ENCODE peak calls at places on chromosomes 7 and 10, in seven cellular contexts. One of them, this sample, is unnamed.
A peak's percentile ranks its signal among the peaks of the same experiment; 100 is the strongest.

GRCh38 chr10:30557884-30558283 is 71.7 kb downstream of the LYZL2 start:
- DNase-seq in naive thymus-derived CD4-positive, alpha-beta T cell: no peak
- DNase-seq in CD8-positive, alpha-beta T cell: no peak
- DNase-seq in aorta: no peak
- DNase-seq in kidney: no peak
- DNase-seq in right lobe of liver: no peak
- DNase-seq in H9: no peak
- DNase-seq in this sample: no peak

GRCh38 chr7:18573410-18574234 is 78.1 kb downstream of the HDAC9 start:
- DNase-seq in naive thymus-derived CD4-positive, alpha-beta T cell: no peak
- DNase-seq in CD8-positive, alpha-beta T cell: no peak
- DNase-seq in aorta: no peak
- DNase-seq in kidney: peak; percentile 66
- DNase-seq in right lobe of liver: no peak
- DNase-seq in H9: no peak
- DNase-seq in this sample: no peak

GRCh38 chr10:21675157-21675796 is 141.2 kb downstream of the MLLT10 start:
- DNase-seq in naive thymus-derived CD4-positive, alpha-beta T cell: peak; percentile 14
- DNase-seq in CD8-positive, alpha-beta T cell: peak; percentile 15
- DNase-seq in aorta: no peak
- DNase-seq in kidney: no peak
- DNase-seq in right lobe of liver: no peak
- DNase-seq in H9: no peak
- DNase-seq in this sample: no peak

GRCh38 chr10:133156674-133157579 is 3.1 kb upstream of the KNDC1 start:
- DNase-seq in naive thymus-derived CD4-positive, alpha-beta T cell: no peak
- DNase-seq in CD8-positive, alpha-beta T cell: no peak
- DNase-seq in aorta: no peak
- DNase-seq in kidney: no peak
- DNase-seq in right lobe of liver: no peak
- DNase-seq in H9: no peak
- DNase-seq in this sample: no peak

GRCh38 chr7:87427289-87427688 is 48.2 kb downstream of the ABCB4 start:
- DNase-seq in naive thymus-derived CD4-positive, alpha-beta T cell: no peak
- DNase-seq in CD8-positive, alpha-beta T cell: no peak
- DNase-seq in aorta: no peak
- DNase-seq in kidney: no peak
- DNase-seq in right lobe of liver: no peak
- DNase-seq in H9: no peak
- DNase-seq in this sample: no peak

GRCh38 chr7:75809396-75809795 is 4.2 kb downstream of the CCL24 start:
- DNase-seq in naive thymus-derived CD4-positive, alpha-beta T cell: no peak
- DNase-seq in CD8-positive, alpha-beta T cell: no peak
- DNase-seq in aorta: no peak
- DNase-seq in kidney: no peak
- DNase-seq in right lobe of liver: no peak
- DNase-seq in H9: no peak
- DNase-seq in this sample: no peak

GRCh38 chr10:6819301-6819700 is 239.2 kb upstream of the PRKCQ start:
- DNase-seq in naive thymus-derived CD4-positive, alpha-beta T cell: no peak
- DNase-seq in CD8-positive, alpha-beta T cell: no peak
- DNase-seq in aorta: no peak
- DNase-seq in kidney: no peak
- DNase-seq in right lobe of liver: no peak
- DNase-seq in H9: no peak
- DNase-seq in this sample: no peak

GRCh38 chr7:142807855-142808460 is 37.2 kb downstream of the PRSS2 start:
- DNase-seq in naive thymus-derived CD4-positive, alpha-beta T cell: peak; percentile 66
- DNase-seq in CD8-positive, alpha-beta T cell: no peak
- DNase-seq in aorta: no peak
- DNase-seq in kidney: no peak
- DNase-seq in right lobe of liver: no peak
- DNase-seq in H9: no peak
- DNase-seq in this sample: no peak

GRCh38 chr7:111003883-111004282 is 87.0 kb upstream of the LRRN3 start:
- DNase-seq in naive thymus-derived CD4-positive, alpha-beta T cell: no peak
- DNase-seq in CD8-positive, alpha-beta T cell: no peak
- DNase-seq in aorta: no peak
- DNase-seq in kidney: no peak
- DNase-seq in right lobe of liver: no peak
- DNase-seq in H9: no peak
- DNase-seq in this sample: no peak

GRCh38 chr7:100933735-100934134 is 15.6 kb upstream of the MUC3A start:
- DNase-seq in naive thymus-derived CD4-positive, alpha-beta T cell: no peak
- DNase-seq in CD8-positive, alpha-beta T cell: no peak
- DNase-seq in aorta: no peak
- DNase-seq in kidney: no peak
- DNase-seq in right lobe of liver: no peak
- DNase-seq in H9: peak; percentile 77
- DNase-seq in this sample: no peak

GRCh38 chr7:102875700-102876192 is 37.1 kb upstream of the LRRC17 start:
- DNase-seq in naive thymus-derived CD4-positive, alpha-beta T cell: no peak
- DNase-seq in CD8-positive, alpha-beta T cell: no peak
- DNase-seq in aorta: no peak
- DNase-seq in kidney: no peak
- DNase-seq in right lobe of liver: no peak
- DNase-seq in H9: no peak
- DNase-seq in this sample: peak; percentile 83

GRCh38 chr10:74825371-74826141 is 844 bp upstream of the KAT6B start:
- DNase-seq in naive thymus-derived CD4-positive, alpha-beta T cell: peak; percentile 65
- DNase-seq in CD8-positive, alpha-beta T cell: peak; percentile 58
- DNase-seq in aorta: peak; percentile 89
- DNase-seq in kidney: no peak
- DNase-seq in right lobe of liver: no peak
- DNase-seq in H9: no peak
- DNase-seq in this sample: no peak

GRCh38 chr10:46020871-46021553 is 9.4 kb downstream of the NCOA4 start:
- DNase-seq in naive thymus-derived CD4-positive, alpha-beta T cell: no peak
- DNase-seq in CD8-positive, alpha-beta T cell: no peak
- DNase-seq in aorta: no peak
- DNase-seq in kidney: no peak
- DNase-seq in right lobe of liver: no peak
- DNase-seq in H9: no peak
- DNase-seq in this sample: no peak

GRCh38 chr7:76048668-76048988 is 722 bp downstream of the MDH2 start:
- DNase-seq in naive thymus-derived CD4-positive, alpha-beta T cell: no peak
- DNase-seq in CD8-positive, alpha-beta T cell: peak; percentile 22
- DNase-seq in aorta: no peak
- DNase-seq in kidney: no peak
- DNase-seq in right lobe of liver: no peak
- DNase-seq in H9: peak; percentile 56
- DNase-seq in this sample: no peak

GRCh38 chr10:78025685-78026364 is 3.5 kb downstream of the POLR3A start:
- DNase-seq in naive thymus-derived CD4-positive, alpha-beta T cell: no peak
- DNase-seq in CD8-positive, alpha-beta T cell: no peak
- DNase-seq in aorta: no peak
- DNase-seq in kidney: no peak
- DNase-seq in right lobe of liver: no peak
- DNase-seq in H9: no peak
- DNase-seq in this sample: no peak

GRCh38 chr10:82492647-82493046 is 617.7 kb downstream of the NRG3 start:
- DNase-seq in naive thymus-derived CD4-positive, alpha-beta T cell: no peak
- DNase-seq in CD8-positive, alpha-beta T cell: no peak
- DNase-seq in aorta: no peak
- DNase-seq in kidney: no peak
- DNase-seq in right lobe of liver: no peak
- DNase-seq in H9: no peak
- DNase-seq in this sample: no peak

GRCh38 chr10:71804067-71804466 is 30.7 kb upstream of the VSIR start:
- DNase-seq in naive thymus-derived CD4-positive, alpha-beta T cell: no peak
- DNase-seq in CD8-positive, alpha-beta T cell: no peak
- DNase-seq in aorta: peak; percentile 21
- DNase-seq in kidney: no peak
- DNase-seq in right lobe of liver: no peak
- DNase-seq in H9: no peak
- DNase-seq in this sample: no peak

GRCh38 chr10:71531485-71532446 is 135.0 kb downstream of the CDH23 start:
- DNase-seq in naive thymus-derived CD4-positive, alpha-beta T cell: peak; percentile 11
- DNase-seq in CD8-positive, alpha-beta T cell: no peak
- DNase-seq in aorta: no peak
- DNase-seq in kidney: no peak
- DNase-seq in right lobe of liver: no peak
- DNase-seq in H9: no peak
- DNase-seq in this sample: no peak

DNA sequence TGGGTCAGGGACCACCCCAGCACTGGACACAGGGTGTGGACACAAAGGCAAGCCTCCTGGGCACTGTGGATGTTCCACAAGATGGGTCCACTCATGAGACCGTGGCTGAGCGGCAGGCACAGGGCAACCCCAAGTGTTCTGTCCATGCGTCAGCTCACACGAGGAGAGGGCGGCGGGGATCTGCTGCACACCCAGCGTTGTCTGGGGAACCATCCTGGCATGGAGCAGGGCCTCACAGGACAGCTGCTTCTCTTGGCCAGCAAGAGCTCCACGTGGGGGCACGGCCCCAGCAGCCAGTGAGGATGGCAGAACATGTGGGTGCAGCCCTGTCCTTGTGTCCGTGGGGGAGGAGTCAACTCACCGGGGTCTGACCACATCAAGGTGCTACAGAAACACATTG is 195.4 kb downstream of the PTPRN2 start:
- DNase-seq in naive thymus-derived CD4-positive, alpha-beta T cell: no peak
- DNase-seq in CD8-positive, alpha-beta T cell: no peak
- DNase-seq in aorta: no peak
- DNase-seq in kidney: no peak
- DNase-seq in right lobe of liver: peak; percentile 40
- DNase-seq in H9: no peak
- DNase-seq in this sample: no peak
- H3K9me3 ChIP-seq in naive thymus-derived CD4-positive, alpha-beta T cell: no peaks in the 10 kb centered on the region
- H3K9me3 ChIP-seq in CD8-positive, alpha-beta T cell: no peaks in the 10 kb centered on the region
- H3K9me3 ChIP-seq in aorta: no peaks in the 10 kb centered on the region
- H3K9me3 ChIP-seq in kidney: no peaks in the 10 kb centered on the region
- H3K9me3 ChIP-seq in right lobe of liver: no peaks in the 10 kb centered on the region
- H3K9me3 ChIP-seq in H9: no peaks in the 10 kb centered on the region
- H3K9me3 ChIP-seq in this sample: no peaks in the 10 kb centered on the region

DNA sequence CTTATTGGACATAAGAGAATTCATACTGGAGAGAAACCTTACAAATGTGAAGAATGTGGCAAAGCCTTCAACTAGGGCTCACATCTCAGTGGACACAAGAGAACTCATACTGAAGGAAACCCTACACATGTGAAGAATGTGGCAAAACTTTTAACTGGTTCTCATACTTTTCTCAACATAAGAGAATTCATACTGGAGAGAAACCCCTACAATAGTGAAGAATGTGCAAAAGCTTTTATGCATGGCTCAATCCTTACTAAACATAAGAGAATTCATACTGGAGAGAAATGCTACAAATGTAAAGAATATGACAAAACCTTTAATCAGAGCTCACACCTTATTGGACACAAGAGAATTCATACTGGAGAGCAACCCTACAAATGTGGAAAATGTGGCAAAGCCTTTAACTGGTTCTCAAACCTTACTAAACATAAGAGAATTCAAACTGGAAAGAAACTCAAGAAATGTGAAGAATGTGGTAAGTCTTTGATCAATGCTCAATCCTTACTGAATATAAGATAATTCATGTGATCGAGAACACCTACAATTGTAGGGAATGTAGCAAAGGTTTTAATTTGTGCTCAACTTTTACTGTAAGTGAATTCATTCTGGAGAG is 121.8 kb upstream of the ZNF722 start:
- DNase-seq in naive thymus-derived CD4-positive, alpha-beta T cell: no peak
- DNase-seq in CD8-positive, alpha-beta T cell: no peak
- DNase-seq in aorta: no peak
- DNase-seq in kidney: no peak
- DNase-seq in right lobe of liver: no peak
- DNase-seq in H9: no peak
- DNase-seq in this sample: no peak
- H3K9me3 ChIP-seq in naive thymus-derived CD4-positive, alpha-beta T cell: peaks cover 11% of the 10 kb centered on the region
- H3K9me3 ChIP-seq in CD8-positive, alpha-beta T cell: peaks cover 32% of the 10 kb centered on the region
- H3K9me3 ChIP-seq in aorta: peaks cover 10% of the 10 kb centered on the region
- H3K9me3 ChIP-seq in kidney: peaks cover 52% of the 10 kb centered on the region
- H3K9me3 ChIP-seq in right lobe of liver: peaks cover 38% of the 10 kb centered on the region
- H3K9me3 ChIP-seq in H9: peaks cover 51% of the 10 kb centered on the region
- H3K9me3 ChIP-seq in this sample: peaks cover 10% of the 10 kb centered on the region

DNA sequence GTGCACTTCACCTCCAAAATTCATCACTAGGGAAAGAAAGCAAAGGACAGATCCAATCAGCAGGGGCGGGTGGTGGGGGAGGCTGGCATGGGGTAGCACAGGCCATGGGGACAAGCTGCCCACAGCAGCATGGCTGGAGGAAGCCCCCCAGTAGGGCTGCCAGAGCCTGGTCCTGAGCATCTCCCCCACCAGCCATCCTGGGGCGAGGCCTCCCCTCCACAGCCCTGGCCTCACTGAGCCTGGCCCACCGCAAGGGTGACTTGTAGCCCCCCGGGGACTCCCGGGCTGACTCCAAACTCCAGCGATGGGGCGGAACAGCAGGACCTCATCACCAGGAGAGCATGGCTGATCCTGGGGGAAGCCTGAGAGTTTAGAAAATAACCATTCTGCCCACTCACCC is 92.4 kb upstream of the TCERG1L start:
- DNase-seq in naive thymus-derived CD4-positive, alpha-beta T cell: no peak
- DNase-seq in CD8-positive, alpha-beta T cell: no peak
- DNase-seq in aorta: peak; percentile 71
- DNase-seq in kidney: peak; percentile 45
- DNase-seq in right lobe of liver: no peak
- DNase-seq in H9: no peak
- DNase-seq in this sample: no peak
- H3K9me3 ChIP-seq in naive thymus-derived CD4-positive, alpha-beta T cell: no peaks in the 10 kb centered on the region
- H3K9me3 ChIP-seq in CD8-positive, alpha-beta T cell: no peaks in the 10 kb centered on the region
- H3K9me3 ChIP-seq in aorta: peaks cover 2% of the 10 kb centered on the region
- H3K9me3 ChIP-seq in kidney: no peaks in the 10 kb centered on the region
- H3K9me3 ChIP-seq in right lobe of liver: no peaks in the 10 kb centered on the region
- H3K9me3 ChIP-seq in H9: no peaks in the 10 kb centered on the region
- H3K9me3 ChIP-seq in this sample: peaks cover 2% of the 10 kb centered on the region

GRCh38 chr7:750111-750905 is 23.2 kb upstream of the PRKAR1B start:
- DNase-seq in naive thymus-derived CD4-positive, alpha-beta T cell: no peak
- DNase-seq in CD8-positive, alpha-beta T cell: no peak
- DNase-seq in aorta: peak; percentile 57
- DNase-seq in kidney: peak; percentile 53
- DNase-seq in right lobe of liver: peak; percentile 30
- DNase-seq in H9: no peak
- DNase-seq in this sample: peak; percentile 50

GRCh38 chr7:754531-755420 is 27.7 kb upstream of the PRKAR1B start:
- DNase-seq in naive thymus-derived CD4-positive, alpha-beta T cell: no peak
- DNase-seq in CD8-positive, alpha-beta T cell: no peak
- DNase-seq in aorta: peak; percentile 47
- DNase-seq in kidney: peak; percentile 65
- DNase-seq in right lobe of liver: peak; percentile 46
- DNase-seq in H9: no peak
- DNase-seq in this sample: peak; percentile 53

GRCh38 chr7:753190-753589 is 26.1 kb upstream of the PRKAR1B start:
- DNase-seq in naive thymus-derived CD4-positive, alpha-beta T cell: no peak
- DNase-seq in CD8-positive, alpha-beta T cell: no peak
- DNase-seq in aorta: peak; percentile 68
- DNase-seq in kidney: peak; percentile 47
- DNase-seq in right lobe of liver: peak; percentile 40
- DNase-seq in H9: no peak
- DNase-seq in this sample: peak; percentile 47

GRCh38 chr7:749121-749520 is 22.0 kb upstream of the PRKAR1B start:
- DNase-seq in naive thymus-derived CD4-positive, alpha-beta T cell: no peak
- DNase-seq in CD8-positive, alpha-beta T cell: no peak
- DNase-seq in aorta: peak; percentile 71
- DNase-seq in kidney: peak; percentile 68
- DNase-seq in right lobe of liver: no peak
- DNase-seq in H9: no peak
- DNase-seq in this sample: no peak

DNA sequence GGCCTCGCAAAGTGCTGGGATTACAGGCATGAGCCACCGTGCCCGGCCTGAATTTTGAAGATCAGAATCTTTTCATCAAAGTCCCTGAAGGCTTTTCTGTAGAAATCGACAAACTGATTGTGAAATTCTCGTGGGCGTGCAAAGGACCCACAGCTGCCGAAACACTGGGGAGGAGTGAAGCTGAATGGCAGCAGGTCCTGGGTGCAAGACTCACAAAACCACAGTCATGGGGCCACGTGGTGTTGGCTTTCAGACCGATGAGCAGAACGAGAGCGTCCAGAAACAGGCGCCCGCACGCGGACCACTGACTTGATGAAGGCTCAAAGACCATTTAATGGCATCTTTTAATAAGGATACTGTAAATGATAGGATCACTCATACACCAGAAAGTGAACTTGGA is 24.7 kb upstream of the PRKAR1B start:
- DNase-seq in naive thymus-derived CD4-positive, alpha-beta T cell: no peak
- DNase-seq in CD8-positive, alpha-beta T cell: no peak
- DNase-seq in aorta: peak; percentile 44
- DNase-seq in kidney: peak; percentile 39
- DNase-seq in right lobe of liver: peak; percentile 20
- DNase-seq in H9: no peak
- DNase-seq in this sample: no peak
- H3K9me3 ChIP-seq in naive thymus-derived CD4-positive, alpha-beta T cell: no peaks in the 10 kb centered on the region
- H3K9me3 ChIP-seq in CD8-positive, alpha-beta T cell: no peaks in the 10 kb centered on the region
- H3K9me3 ChIP-seq in aorta: no peaks in the 10 kb centered on the region
- H3K9me3 ChIP-seq in kidney: no peaks in the 10 kb centered on the region
- H3K9me3 ChIP-seq in right lobe of liver: no peaks in the 10 kb centered on the region
- H3K9me3 ChIP-seq in H9: no peaks in the 10 kb centered on the region
- H3K9me3 ChIP-seq in this sample: no peaks in the 10 kb centered on the region